ENCODE peak calls at places on chromosomes 6 and 20, in nine cellular contexts. One of them, this sample, is unnamed.

GRCh38 chr6:6915219-6915618 is 192.5 kb upstream of the RREB1 start:
- DNase-seq in B cell: no peak
- DNase-seq in CD8-positive, alpha-beta T cell: no peak
- DNase-seq in left ventricle myocardium inferior: no peak
- DNase-seq in lung: no peak
- DNase-seq in cardiac muscle cell: no peak
- DNase-seq in epithelial cell of esophagus: no peak
- DNase-seq in thoracic aorta: no peak
- DNase-seq in PC-9: no peak
- DNase-seq in this sample: no peak

GRCh38 chr6:146546440-146546839 is 2.8 kb downstream of the RAB32 start:
- DNase-seq in lung: no peak
- DNase-seq in B cell: no peak
- DNase-seq in epithelial cell of esophagus: peak; percentile 97
- DNase-seq in cardiac muscle cell: no peak
- DNase-seq in PC-9: peak; percentile 98
- DNase-seq in left ventricle myocardium inferior: no peak
- DNase-seq in CD8-positive, alpha-beta T cell: no peak
- DNase-seq in thoracic aorta: no peak
- DNase-seq in this sample: no peak

GRCh38 chr20:7399575-7399974 is 540.7 kb downstream of the HAO1 start:
- DNase-seq in PC-9: no peak
- DNase-seq in left ventricle myocardium inferior: no peak
- DNase-seq in B cell: no peak
- DNase-seq in cardiac muscle cell: peak; percentile 65
- DNase-seq in CD8-positive, alpha-beta T cell: no peak
- DNase-seq in thoracic aorta: no peak
- DNase-seq in epithelial cell of esophagus: no peak
- DNase-seq in lung: no peak
- DNase-seq in this sample: no peak

GRCh38 chr6:65191412-65191811 is 515.6 kb downstream of the EYS start:
- DNase-seq in epithelial cell of esophagus: no peak
- DNase-seq in B cell: no peak
- DNase-seq in left ventricle myocardium inferior: no peak
- DNase-seq in lung: no peak
- DNase-seq in cardiac muscle cell: no peak
- DNase-seq in CD8-positive, alpha-beta T cell: no peak
- DNase-seq in thoracic aorta: no peak
- DNase-seq in PC-9: no peak
- DNase-seq in this sample: no peak

GRCh38 chr6:167855825-167856425 is 29.2 kb downstream of the AFDN start:
- DNase-seq in PC-9: peak; percentile 35
- DNase-seq in thoracic aorta: no peak
- DNase-seq in CD8-positive, alpha-beta T cell: no peak
- DNase-seq in lung: no peak
- DNase-seq in B cell: no peak
- DNase-seq in epithelial cell of esophagus: peak; percentile 97
- DNase-seq in left ventricle myocardium inferior: no peak
- DNase-seq in cardiac muscle cell: no peak
- DNase-seq in this sample: no peak

GRCh38 chr20:46099491-46100287 is 9.9 kb upstream of the NCOA5 start:
- DNase-seq in thoracic aorta: no peak
- DNase-seq in epithelial cell of esophagus: no peak
- DNase-seq in CD8-positive, alpha-beta T cell: no peak
- DNase-seq in left ventricle myocardium inferior: peak; percentile 23
- DNase-seq in lung: no peak
- DNase-seq in B cell: peak; percentile 90
- DNase-seq in cardiac muscle cell: no peak
- DNase-seq in PC-9: peak; percentile 25
- DNase-seq in this sample: no peak

GRCh38 chr6:27865952-27866369 is 46.2 kb downstream of the OR2B2 start:
- DNase-seq in thoracic aorta: no peak
- DNase-seq in PC-9: no peak
- DNase-seq in left ventricle myocardium inferior: no peak
- DNase-seq in CD8-positive, alpha-beta T cell: peak; percentile 6
- DNase-seq in cardiac muscle cell: peak; percentile 29
- DNase-seq in lung: no peak
- DNase-seq in epithelial cell of esophagus: peak; percentile 28
- DNase-seq in B cell: no peak
- DNase-seq in this sample: no peak

GRCh38 chr20:35473684-35474083 is 18.3 kb downstream of the CEP250 start:
- DNase-seq in epithelial cell of esophagus: no peak
- DNase-seq in PC-9: no peak
- DNase-seq in B cell: no peak
- DNase-seq in thoracic aorta: no peak
- DNase-seq in left ventricle myocardium inferior: no peak
- DNase-seq in CD8-positive, alpha-beta T cell: no peak
- DNase-seq in cardiac muscle cell: no peak
- DNase-seq in lung: no peak
- DNase-seq in this sample: no peak

GRCh38 chr6:105677671-105678475 is 275.0 kb upstream of the PREP start:
- DNase-seq in cardiac muscle cell: no peak
- DNase-seq in CD8-positive, alpha-beta T cell: no peak
- DNase-seq in B cell: no peak
- DNase-seq in PC-9: no peak
- DNase-seq in lung: no peak
- DNase-seq in thoracic aorta: no peak
- DNase-seq in left ventricle myocardium inferior: no peak
- DNase-seq in epithelial cell of esophagus: no peak
- DNase-seq in this sample: no peak

GRCh38 chr6:292506-293184 is 358 bp downstream of the DUSP22 start:
- DNase-seq in epithelial cell of esophagus: peak; percentile 55
- DNase-seq in cardiac muscle cell: peak; percentile 68
- DNase-seq in B cell: peak; percentile 94
- DNase-seq in thoracic aorta: no peak
- DNase-seq in lung: peak; percentile 85
- DNase-seq in CD8-positive, alpha-beta T cell: peak; percentile 75
- DNase-seq in left ventricle myocardium inferior: peak; percentile 75
- DNase-seq in PC-9: no peak
- DNase-seq in this sample: no peak

GRCh38 chr6:166636191-166636938 is 9.3 kb upstream of the RPS6KA2 start:
- DNase-seq in B cell: no peak
- DNase-seq in PC-9: no peak
- DNase-seq in lung: no peak
- DNase-seq in left ventricle myocardium inferior: no peak
- DNase-seq in cardiac muscle cell: no peak
- DNase-seq in thoracic aorta: no peak
- DNase-seq in epithelial cell of esophagus: no peak
- DNase-seq in CD8-positive, alpha-beta T cell: no peak
- DNase-seq in this sample: no peak

GRCh38 chr20:48098099-48098498 is 312.8 kb upstream of the SULF2 start:
- DNase-seq in lung: no peak
- DNase-seq in epithelial cell of esophagus: no peak
- DNase-seq in cardiac muscle cell: no peak
- DNase-seq in thoracic aorta: no peak
- DNase-seq in PC-9: no peak
- DNase-seq in B cell: no peak
- DNase-seq in left ventricle myocardium inferior: no peak
- DNase-seq in CD8-positive, alpha-beta T cell: no peak
- DNase-seq in this sample: no peak

GRCh38 chr6:111792914-111793700 is 80.1 kb downstream of the FYN start:
- DNase-seq in lung: no peak
- DNase-seq in B cell: no peak
- DNase-seq in left ventricle myocardium inferior: no peak
- DNase-seq in cardiac muscle cell: no peak
- DNase-seq in CD8-positive, alpha-beta T cell: no peak
- DNase-seq in thoracic aorta: no peak
- DNase-seq in PC-9: peak; percentile 12
- DNase-seq in epithelial cell of esophagus: no peak
- DNase-seq in this sample: no peak

GRCh38 chr20:49115565-49115964 is 69.5 kb downstream of the CSE1L start:
- DNase-seq in CD8-positive, alpha-beta T cell: no peak
- DNase-seq in epithelial cell of esophagus: no peak
- DNase-seq in B cell: no peak
- DNase-seq in cardiac muscle cell: no peak
- DNase-seq in left ventricle myocardium inferior: no peak
- DNase-seq in lung: no peak
- DNase-seq in PC-9: peak; percentile 11
- DNase-seq in thoracic aorta: no peak
- DNase-seq in this sample: no peak

GRCh38 chr6:44275271-44275748 is 5.1 kb downstream of the TMEM151B start:
- DNase-seq in epithelial cell of esophagus: no peak
- DNase-seq in CD8-positive, alpha-beta T cell: no peak
- DNase-seq in left ventricle myocardium inferior: no peak
- DNase-seq in cardiac muscle cell: no peak
- DNase-seq in PC-9: no peak
- DNase-seq in thoracic aorta: no peak
- DNase-seq in B cell: peak; percentile 17
- DNase-seq in lung: no peak
- DNase-seq in this sample: no peak

GRCh38 chr6:44276667-44277640 is 6.7 kb downstream of the TMEM151B start:
- DNase-seq in epithelial cell of esophagus: no peak
- DNase-seq in cardiac muscle cell: no peak
- DNase-seq in B cell: no peak
- DNase-seq in lung: no peak
- DNase-seq in thoracic aorta: no peak
- DNase-seq in CD8-positive, alpha-beta T cell: no peak
- DNase-seq in left ventricle myocardium inferior: no peak
- DNase-seq in PC-9: no peak
- DNase-seq in this sample: no peak

GRCh38 chr6:44278316-44278715 is 8.1 kb downstream of the TMEM151B start:
- DNase-seq in left ventricle myocardium inferior: no peak
- DNase-seq in CD8-positive, alpha-beta T cell: no peak
- DNase-seq in B cell: no peak
- DNase-seq in PC-9: no peak
- DNase-seq in thoracic aorta: no peak
- DNase-seq in cardiac muscle cell: no peak
- DNase-seq in epithelial cell of esophagus: no peak
- DNase-seq in lung: no peak
- DNase-seq in this sample: no peak

GRCh38 chr6:44277763-44278162 is 7.5 kb downstream of the TMEM151B start:
- DNase-seq in PC-9: no peak
- DNase-seq in B cell: no peak
- DNase-seq in lung: no peak
- DNase-seq in cardiac muscle cell: no peak
- DNase-seq in left ventricle myocardium inferior: no peak
- DNase-seq in CD8-positive, alpha-beta T cell: no peak
- DNase-seq in epithelial cell of esophagus: no peak
- DNase-seq in thoracic aorta: no peak
- DNase-seq in this sample: no peak

GRCh38 chr6:44275749-44276648 is 5.7 kb downstream of the TMEM151B start:
- DNase-seq in CD8-positive, alpha-beta T cell: no peak
- DNase-seq in B cell: peak; percentile 63
- DNase-seq in lung: no peak
- DNase-seq in PC-9: no peak
- DNase-seq in left ventricle myocardium inferior: no peak
- DNase-seq in cardiac muscle cell: no peak
- DNase-seq in thoracic aorta: no peak
- DNase-seq in epithelial cell of esophagus: peak; percentile 39
- DNase-seq in this sample: no peak
- TF ChIP-seq CTCF in CD8-positive, alpha-beta T cell: no peak
- TF ChIP-seq CTCF in B cell: no peak
- TF ChIP-seq CTCF in lung: no peak
- TF ChIP-seq CTCF in PC-9: no peak
- TF ChIP-seq CTCF in left ventricle myocardium inferior: no peak
- TF ChIP-seq CTCF in cardiac muscle cell: no peak
- TF ChIP-seq CTCF in thoracic aorta: no peak
- TF ChIP-seq CTCF in epithelial cell of esophagus: no peak
- TF ChIP-seq CTCF in this sample: no peak

DNA sequence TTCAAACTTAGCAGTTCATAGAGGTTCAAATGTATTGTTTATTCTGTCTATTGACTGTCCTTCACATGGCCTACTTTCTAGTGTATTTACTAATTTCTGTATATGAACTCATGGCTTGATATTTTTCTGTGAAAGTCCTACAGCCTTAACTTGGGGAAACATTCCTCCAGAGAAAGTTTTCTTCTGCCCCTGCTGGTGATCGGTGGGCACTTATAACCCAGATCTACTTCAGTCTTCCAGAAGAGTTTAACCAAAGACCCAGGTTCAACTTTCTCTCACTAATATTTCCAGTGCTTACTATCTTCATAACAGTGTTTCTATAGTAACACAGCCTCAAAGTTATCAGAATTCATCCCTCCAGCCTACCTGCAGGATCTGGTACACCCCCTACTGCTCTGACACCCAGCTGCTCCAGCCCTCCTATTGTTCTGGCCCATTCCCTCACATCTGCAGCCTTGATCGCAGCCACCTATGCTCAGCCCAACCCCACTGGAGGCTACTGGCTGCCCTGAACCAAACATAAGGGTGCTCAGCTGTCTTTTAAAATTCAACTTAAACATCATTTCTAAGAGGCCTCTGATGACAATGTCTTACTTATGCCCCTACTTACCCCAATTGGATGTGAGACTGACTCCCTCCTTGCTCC is 72.3 kb downstream of the TBX18 start:
- DNase-seq in CD8-positive, alpha-beta T cell: no peak
- DNase-seq in B cell: no peak
- DNase-seq in thoracic aorta: no peak
- DNase-seq in left ventricle myocardium inferior: no peak
- DNase-seq in cardiac muscle cell: no peak
- DNase-seq in PC-9: no peak
- DNase-seq in lung: no peak
- DNase-seq in epithelial cell of esophagus: no peak
- DNase-seq in this sample: no peak
- TF ChIP-seq CTCF in CD8-positive, alpha-beta T cell: no peak
- TF ChIP-seq CTCF in B cell: no peak
- TF ChIP-seq CTCF in thoracic aorta: no peak
- TF ChIP-seq CTCF in left ventricle myocardium inferior: no peak
- TF ChIP-seq CTCF in cardiac muscle cell: no peak
- TF ChIP-seq CTCF in PC-9: no peak
- TF ChIP-seq CTCF in lung: no peak
- TF ChIP-seq CTCF in epithelial cell of esophagus: no peak
- TF ChIP-seq CTCF in this sample: no peak

GRCh38 chr6:153032255-153032882 is 29.9 kb upstream of the MTRF1L start:
- DNase-seq in B cell: no peak
- DNase-seq in thoracic aorta: no peak
- DNase-seq in PC-9: peak; percentile 53
- DNase-seq in left ventricle myocardium inferior: no peak
- DNase-seq in cardiac muscle cell: peak; percentile 12
- DNase-seq in CD8-positive, alpha-beta T cell: no peak
- DNase-seq in lung: no peak
- DNase-seq in epithelial cell of esophagus: peak; percentile 65
- DNase-seq in this sample: no peak
- TF ChIP-seq CTCF in B cell: no peak
- TF ChIP-seq CTCF in thoracic aorta: peak; percentile 57
- TF ChIP-seq CTCF in PC-9: peak; percentile 78
- TF ChIP-seq CTCF in left ventricle myocardium inferior: peak; percentile 59
- TF ChIP-seq CTCF in cardiac muscle cell: peak; percentile 40
- TF ChIP-seq CTCF in CD8-positive, alpha-beta T cell: no peak
- TF ChIP-seq CTCF in lung: no peak
- TF ChIP-seq CTCF in epithelial cell of esophagus: peak; percentile 14
- TF ChIP-seq CTCF in this sample: peak; percentile 73

GRCh38 chr20:12203399-12203798 is 285.7 kb downstream of the BTBD3 start:
- DNase-seq in left ventricle myocardium inferior: no peak
- DNase-seq in epithelial cell of esophagus: no peak
- DNase-seq in cardiac muscle cell: no peak
- DNase-seq in thoracic aorta: no peak
- DNase-seq in PC-9: no peak
- DNase-seq in lung: no peak
- DNase-seq in B cell: no peak
- DNase-seq in CD8-positive, alpha-beta T cell: no peak
- DNase-seq in this sample: no peak

GRCh38 chr20:12210591-12210990 is 292.9 kb downstream of the BTBD3 start:
- DNase-seq in lung: no peak
- DNase-seq in CD8-positive, alpha-beta T cell: no peak
- DNase-seq in B cell: no peak
- DNase-seq in cardiac muscle cell: no peak
- DNase-seq in thoracic aorta: no peak
- DNase-seq in PC-9: no peak
- DNase-seq in epithelial cell of esophagus: no peak
- DNase-seq in left ventricle myocardium inferior: no peak
- DNase-seq in this sample: no peak

GRCh38 chr20:12203981-12204380 is 286.3 kb downstream of the BTBD3 start:
- DNase-seq in PC-9: no peak
- DNase-seq in cardiac muscle cell: no peak
- DNase-seq in thoracic aorta: no peak
- DNase-seq in B cell: peak; percentile 0
- DNase-seq in epithelial cell of esophagus: no peak
- DNase-seq in left ventricle myocardium inferior: no peak
- DNase-seq in lung: no peak
- DNase-seq in CD8-positive, alpha-beta T cell: no peak
- DNase-seq in this sample: no peak

GRCh38 chr20:12207875-12208274 is 290.2 kb downstream of the BTBD3 start:
- DNase-seq in thoracic aorta: no peak
- DNase-seq in PC-9: no peak
- DNase-seq in B cell: peak; percentile 20
- DNase-seq in cardiac muscle cell: peak; percentile 39
- DNase-seq in left ventricle myocardium inferior: no peak
- DNase-seq in CD8-positive, alpha-beta T cell: no peak
- DNase-seq in lung: no peak
- DNase-seq in epithelial cell of esophagus: peak; percentile 54
- DNase-seq in this sample: no peak
- TF ChIP-seq CTCF in thoracic aorta: no peak
- TF ChIP-seq CTCF in PC-9: peak; percentile 77
- TF ChIP-seq CTCF in B cell: peak; percentile 47
- TF ChIP-seq CTCF in cardiac muscle cell: peak; percentile 82
- TF ChIP-seq CTCF in left ventricle myocardium inferior: peak; percentile 73
- TF ChIP-seq CTCF in CD8-positive, alpha-beta T cell: no peak
- TF ChIP-seq CTCF in lung: no peak
- TF ChIP-seq CTCF in epithelial cell of esophagus: peak; percentile 71
- TF ChIP-seq CTCF in this sample: peak; percentile 74

This sample was measured in type B pancreatic cell.